ENCODE peak calls at places on chromosomes 1 and 21, in five cellular contexts. C is pancreas, S is tibial nerve, B is heart left ventricle, P is heart right ventricle. J is an unnamed sample.

GRCh38 chr1:176119549-176119948 is 87.5 kb downstream of the COP1 start:
- DNase-seq in C (no peak), S (no peak), B (no peak), P (no peak), J (no peak)

GRCh38 chr1:151047591-151047924 is at the start of gene C1orf56:
- DNase-seq in C (peak; percentile 59), S (peak; percentile 49), B (peak; percentile 67), P (peak; percentile 59), J (no peak)

GRCh38 chr1:112840631-112841624 is 115.1 kb downstream of the SLC16A1 start:
- DNase-seq in C (no peak), S (no peak), B (no peak), P (no peak), J (no peak)

GRCh38 chr1:91997607-91998195 is 32.1 kb upstream of the EPHX4 start:
- DNase-seq in C (peak; percentile 5), S (no peak), B (peak; percentile 7), P (peak; percentile 7), J (no peak)

GRCh38 chr1:224402472-224403035 is 32.0 kb downstream of the WDR26 start:
- DNase-seq in C (no peak), S (no peak), B (no peak), P (no peak), J (no peak)

GRCh38 chr21:35222021-35222420 is 172.9 kb upstream of the RUNX1 start:
- DNase-seq in C (no peak), S (no peak), B (no peak), P (no peak), J (no peak)

GRCh38 chr1:224641030-224641429 is 24.9 kb downstream of the CNIH3 start:
- DNase-seq in C (no peak), S (no peak), B (no peak), P (no peak), J (no peak)

GRCh38 chr1:205630241-205630640 is 1.6 kb downstream of the ELK4 start:
- DNase-seq in C (no peak), S (no peak), B (no peak), P (no peak), J (no peak)

GRCh38 chr1:22258696-22259095 is 115.8 kb upstream of the WNT4 start:
- DNase-seq in C (no peak), S (no peak), B (no peak), P (no peak), J (no peak)

GRCh38 chr1:41621791-41622190 is 137.3 kb upstream of the EDN2 start:
- DNase-seq in C (no peak), S (no peak), B (no peak), P (no peak), J (no peak)

GRCh38 chr1:67618285-67619018 is 66.5 kb upstream of the GADD45A start:
- DNase-seq in C (peak; percentile 76), S (peak; percentile 65), B (peak; percentile 49), P (peak; percentile 53), J (peak; percentile 59)

GRCh38 chr1:80244366-80244765 is 1237.8 kb upstream of the ADGRL4 start:
- DNase-seq in C (no peak), S (no peak), B (no peak), P (no peak), J (no peak)

GRCh38 chr1:18890704-18891103 is 11.7 kb downstream of the ALDH4A1 start:
- DNase-seq in C (no peak), S (peak; percentile 14), B (no peak), P (no peak), J (no peak)

GRCh38 chr1:20398744-20399143 is 87.3 kb downstream of the CAMK2N1 start:
- DNase-seq in C (no peak), S (no peak), B (no peak), P (no peak), J (no peak)

GRCh38 chr1:212656730-212657129 is 42.9 kb downstream of the BATF3 start:
- DNase-seq in C (no peak), S (no peak), B (no peak), P (no peak), J (no peak)

GRCh38 chr1:226677121-226678020 is 61.7 kb downstream of the ITPKB start:
- DNase-seq in C (no peak), S (peak; percentile 93), B (peak; percentile 79), P (peak; percentile 79), J (peak; percentile 95)

GRCh38 chr1:98792123-98792522 is 130.6 kb downstream of the SNX7 start:
- DNase-seq in C (no peak), S (no peak), B (no peak), P (no peak), J (no peak)

GRCh38 chr21:45120975-45121374 is 46.6 kb downstream of the ADARB1 start:
- DNase-seq in C (no peak), S (no peak), B (no peak), P (no peak), J (no peak)

GRCh38 chr21:14451520-14451919 is 68.6 kb upstream of the HSPA13 start:
- DNase-seq in C (no peak), S (no peak), B (no peak), P (no peak), J (no peak)
- H3K4me1 ChIP-seq in C (no peaks in the 10 kb centered on the region), S (no peaks in the 10 kb centered on the region), B (no peaks in the 10 kb centered on the region), P (no peaks in the 10 kb centered on the region), J (no peaks in the 10 kb centered on the region)

GRCh38 chr1:208223136-208223535 is 21.0 kb downstream of the PLXNA2 start:
- DNase-seq in C (no peak), S (no peak), B (no peak), P (no peak), J (no peak)
- H3K4me1 ChIP-seq in C (peaks cover 36% of the 10 kb centered on the region), S (peaks cover 7% of the 10 kb centered on the region), B (peaks cover 81% of the 10 kb centered on the region), P (peaks cover 78% of the 10 kb centered on the region), J (peaks cover 11% of the 10 kb centered on the region)

GRCh38 chr1:32128479-32128878 is 20.6 kb downstream of the KPNA6 start:
- DNase-seq in C (no peak), S (no peak), B (no peak), P (no peak), J (no peak)

GRCh38 chr1:32126770-32127169 is 18.9 kb downstream of the KPNA6 start:
- DNase-seq in C (no peak), S (no peak), B (no peak), P (no peak), J (no peak)

GRCh38 chr1:32125313-32125712 is 17.5 kb downstream of the KPNA6 start:
- DNase-seq in C (no peak), S (no peak), B (no peak), P (no peak), J (no peak)

GRCh38 chr1:32128971-32129370 is 21.1 kb downstream of the KPNA6 start:
- DNase-seq in C (no peak), S (no peak), B (no peak), P (no peak), J (no peak)

GRCh38 chr1:32127780-32128179 is 19.9 kb downstream of the KPNA6 start:
- DNase-seq in C (no peak), S (no peak), B (no peak), P (no peak), J (no peak)
- H3K4me1 ChIP-seq in C (no peaks in the 10 kb centered on the region), S (peaks cover 11% of the 10 kb centered on the region), B (peaks cover 27% of the 10 kb centered on the region), P (peaks cover 31% of the 10 kb centered on the region), J (no peaks in the 10 kb centered on the region)

GRCh38 chr1:10278880-10279279 is 68.5 kb downstream of the KIF1B start:
- DNase-seq in C (no peak), S (no peak), B (no peak), P (no peak), J (no peak)
- H3K4me1 ChIP-seq in C (peaks cover 5% of the 10 kb centered on the region), S (no peaks in the 10 kb centered on the region), B (no peaks in the 10 kb centered on the region), P (peaks cover 5% of the 10 kb centered on the region), J (no peaks in the 10 kb centered on the region)

DNA sequence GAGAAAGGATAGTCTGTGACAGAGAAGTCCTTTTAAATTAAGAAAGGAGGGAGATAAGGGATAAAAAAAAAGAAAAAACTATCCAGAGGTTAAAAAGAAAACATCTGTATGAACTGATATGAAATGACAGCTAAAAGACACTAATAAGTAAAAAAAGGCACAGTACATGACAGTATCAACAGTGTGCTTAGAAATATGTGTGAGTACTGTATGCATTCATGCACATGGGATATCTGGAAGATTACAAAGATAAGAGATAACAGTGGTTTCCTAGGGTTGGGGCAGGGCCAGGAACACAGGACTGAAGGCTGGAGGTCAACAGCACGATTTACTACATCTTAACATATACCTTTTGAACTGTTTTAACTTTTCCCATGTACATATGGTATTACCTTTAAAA is 13.3 kb downstream of the PTP4A2 start:
- DNase-seq in C (no peak), S (no peak), B (no peak), P (no peak), J (no peak)
- H3K4me1 ChIP-seq in C (peaks cover 88% of the 10 kb centered on the region), S (peaks cover 78% of the 10 kb centered on the region), B (peaks cover 61% of the 10 kb centered on the region), P (peaks cover 66% of the 10 kb centered on the region), J (peaks cover 12% of the 10 kb centered on the region)

GRCh38 chr1:211328084-211328694 is 1.6 kb downstream of the TRAF5 start:
- DNase-seq in C (no peak), S (no peak), B (no peak), P (no peak), J (no peak)
- H3K4me1 ChIP-seq in C (peaks cover 45% of the 10 kb centered on the region), S (peaks cover 39% of the 10 kb centered on the region), B (peaks cover 22% of the 10 kb centered on the region), P (peaks cover 12% of the 10 kb centered on the region), J (no peaks in the 10 kb centered on the region)

GRCh38 chr1:201711811-201712210 is 117.1 kb upstream of the IPO9 start:
- DNase-seq in C (no peak), S (peak; percentile 43), B (no peak), P (no peak), J (no peak)

GRCh38 chr1:201710632-201711031 is 118.3 kb upstream of the IPO9 start:
- DNase-seq in C (no peak), S (no peak), B (no peak), P (no peak), J (no peak)

GRCh38 chr1:201713093-201713810 is 115.7 kb upstream of the IPO9 start:
- DNase-seq in C (peak; percentile 98), S (peak; percentile 97), B (peak; percentile 94), P (peak; percentile 95), J (peak; percentile 87)

GRCh38 chr1:201711101-201711597 is 117.8 kb upstream of the IPO9 start:
- DNase-seq in C (no peak), S (no peak), B (no peak), P (no peak), J (no peak)

DNA sequence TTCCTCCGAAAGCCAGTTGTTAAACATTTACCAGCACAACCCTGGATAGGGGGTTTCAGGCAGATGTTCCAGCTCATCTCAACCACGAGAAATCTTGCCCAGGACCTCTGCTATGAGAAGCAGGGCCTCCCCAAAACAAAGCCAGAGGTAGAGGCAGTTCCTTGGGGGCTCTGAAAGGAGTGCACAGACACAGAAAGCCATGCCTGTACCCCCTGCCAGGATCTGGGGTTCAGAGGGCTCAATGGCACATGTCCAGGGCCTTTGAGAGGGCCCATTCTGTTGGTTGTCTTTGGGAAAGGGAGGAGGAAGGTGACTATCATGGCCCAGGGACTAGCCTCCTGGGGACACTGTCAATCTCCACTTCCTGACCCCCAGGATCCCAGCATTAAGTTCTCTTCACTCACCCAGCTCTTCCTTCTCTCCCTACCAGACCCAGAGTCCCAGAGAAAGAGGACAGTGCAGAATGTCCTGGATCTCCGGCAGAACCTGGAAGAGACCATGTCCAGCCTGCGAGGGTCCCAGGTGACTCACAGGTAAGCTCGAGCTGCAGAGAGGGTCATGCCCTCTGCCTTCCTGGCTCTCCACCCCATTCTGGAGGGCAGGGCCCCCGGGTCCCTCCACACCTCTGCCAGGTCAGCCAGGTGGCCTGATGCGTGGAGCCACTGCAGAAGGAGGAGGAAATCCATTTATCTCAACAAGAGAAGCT is 116.4 kb upstream of the IPO9 start:
- DNase-seq in C (no peak), S (no peak), B (no peak), P (no peak), J (no peak)
- H3K4me1 ChIP-seq in C (peaks cover 29% of the 10 kb centered on the region), S (peaks cover 60% of the 10 kb centered on the region), B (peaks cover 96% of the 10 kb centered on the region), P (peaks cover 84% of the 10 kb centered on the region), J (peaks cover 21% of the 10 kb centered on the region)

GRCh38 chr1:26277719-26278118 is 2.2 kb upstream of the SH3BGRL3 start:
- DNase-seq in C (no peak), S (no peak), B (no peak), P (no peak), J (no peak)
- H3K4me1 ChIP-seq in C (peaks cover 53% of the 10 kb centered on the region), S (peaks cover 59% of the 10 kb centered on the region), B (peaks cover 75% of the 10 kb centered on the region), P (peaks cover 52% of the 10 kb centered on the region), J (peaks cover 11% of the 10 kb centered on the region)

J was measured in breast epithelium.